ENCODE peak calls at places on chromosomes 12 and 14, in five cellular contexts. One of them, this sample, is unnamed.

GRCh38 chr14:76267322-76268012 is 108.5 kb upstream of the ESRRB start:
- DNase-seq in A549: no peak
- DNase-seq in pancreas: peak
- DNase-seq in heart right ventricle: peak
- DNase-seq in psoas muscle: peak
- DNase-seq in this sample: peak

GRCh38 chr14:55336691-55337090 is 65.5 kb downstream of the FBXO34 start:
- DNase-seq in A549: no peak
- DNase-seq in psoas muscle: no peak
- DNase-seq in pancreas: no peak
- DNase-seq in heart right ventricle: no peak
- DNase-seq in this sample: no peak

GRCh38 chr12:26318661-26319068 is 123.3 kb downstream of the SSPN start:
- DNase-seq in heart right ventricle: peak
- DNase-seq in pancreas: no peak
- DNase-seq in psoas muscle: peak
- DNase-seq in A549: no peak
- DNase-seq in this sample: peak

GRCh38 chr14:30528778-30529642 is 29.9 kb upstream of the G2E3 start:
- DNase-seq in heart right ventricle: no peak
- DNase-seq in A549: no peak
- DNase-seq in psoas muscle: peak
- DNase-seq in pancreas: no peak
- DNase-seq in this sample: no peak

GRCh38 chr12:11968041-11968383 is 102.7 kb upstream of the BCL2L14 start:
- DNase-seq in A549: no peak
- DNase-seq in heart right ventricle: no peak
- DNase-seq in pancreas: no peak
- DNase-seq in psoas muscle: no peak
- DNase-seq in this sample: no peak

GRCh38 chr14:97917169-97917568 is 1120.0 kb downstream of the VRK1 start:
- DNase-seq in psoas muscle: no peak
- DNase-seq in A549: no peak
- DNase-seq in heart right ventricle: no peak
- DNase-seq in pancreas: no peak
- DNase-seq in this sample: no peak

GRCh38 chr12:46560874-46561273 is 188.3 kb upstream of the SLC38A2 start:
- DNase-seq in heart right ventricle: no peak
- DNase-seq in A549: no peak
- DNase-seq in psoas muscle: no peak
- DNase-seq in pancreas: no peak
- DNase-seq in this sample: no peak

GRCh38 chr12:132617822-132618682 is 524 bp upstream of the P2RX2 start:
- DNase-seq in heart right ventricle: no peak
- DNase-seq in A549: no peak
- DNase-seq in psoas muscle: peak
- DNase-seq in pancreas: no peak
- DNase-seq in this sample: no peak

GRCh38 chr14:29637406-29637805 is 290.2 kb downstream of the PRKD1 start:
- DNase-seq in A549: no peak
- DNase-seq in psoas muscle: no peak
- DNase-seq in heart right ventricle: peak
- DNase-seq in pancreas: peak
- DNase-seq in this sample: no peak

GRCh38 chr14:72513994-72514659 is 379.8 kb downstream of the DPF3 start:
- DNase-seq in pancreas: no peak
- DNase-seq in A549: peak
- DNase-seq in psoas muscle: no peak
- DNase-seq in heart right ventricle: no peak
- DNase-seq in this sample: no peak

GRCh38 chr12:92912052-92912451 is 17.0 kb downstream of the EEA1 start:
- DNase-seq in heart right ventricle: no peak
- DNase-seq in A549: no peak
- DNase-seq in psoas muscle: no peak
- DNase-seq in pancreas: no peak
- DNase-seq in this sample: no peak

GRCh38 chr12:34214011-34214410 is 191.7 kb downstream of the ALG10 start:
- DNase-seq in A549: no peak
- DNase-seq in psoas muscle: no peak
- DNase-seq in heart right ventricle: no peak
- DNase-seq in pancreas: no peak
- DNase-seq in this sample: no peak

GRCh38 chr12:68912916-68913315 is 20.1 kb downstream of the CPM start:
- DNase-seq in psoas muscle: no peak
- DNase-seq in A549: no peak
- DNase-seq in pancreas: no peak
- DNase-seq in heart right ventricle: no peak
- DNase-seq in this sample: no peak

GRCh38 chr12:93174048-93174447 is 203.7 kb upstream of the NUDT4 start:
- DNase-seq in pancreas: no peak
- DNase-seq in psoas muscle: no peak
- DNase-seq in A549: no peak
- DNase-seq in heart right ventricle: peak
- DNase-seq in this sample: no peak

GRCh38 chr12:69056743-69057515 is 124.0 kb upstream of the CPM start:
- DNase-seq in heart right ventricle: no peak
- DNase-seq in A549: no peak
- DNase-seq in pancreas: no peak
- DNase-seq in psoas muscle: no peak
- DNase-seq in this sample: no peak

GRCh38 chr12:60421741-60422140 is 825.9 kb downstream of the SLC16A7 start:
- DNase-seq in heart right ventricle: no peak
- DNase-seq in pancreas: no peak
- DNase-seq in psoas muscle: no peak
- DNase-seq in A549: no peak
- DNase-seq in this sample: no peak

GRCh38 chr12:22083167-22083566 is 37.1 kb downstream of the CMAS start:
- DNase-seq in A549: no peak
- DNase-seq in pancreas: no peak
- DNase-seq in heart right ventricle: no peak
- DNase-seq in psoas muscle: no peak
- DNase-seq in this sample: no peak

GRCh38 chr12:80045594-80045993 is 53.7 kb upstream of the OTOGL start:
- DNase-seq in psoas muscle: no peak
- DNase-seq in heart right ventricle: no peak
- DNase-seq in pancreas: no peak
- DNase-seq in A549: no peak
- DNase-seq in this sample: no peak

GRCh38 chr14:85867450-85867849 is 337.5 kb downstream of the FLRT2 start:
- DNase-seq in heart right ventricle: no peak
- DNase-seq in A549: peak
- DNase-seq in psoas muscle: no peak
- DNase-seq in pancreas: no peak
- DNase-seq in this sample: no peak

GRCh38 chr14:73785336-73785833 is 66.2 kb upstream of the PTGR2 start:
- DNase-seq in psoas muscle: no peak
- DNase-seq in pancreas: no peak
- DNase-seq in A549: no peak
- DNase-seq in heart right ventricle: peak
- DNase-seq in this sample: no peak

GRCh38 chr14:94893411-94894160 is 123.7 kb upstream of the GSC start:
- DNase-seq in pancreas: no peak
- DNase-seq in psoas muscle: no peak
- DNase-seq in heart right ventricle: no peak
- DNase-seq in A549: no peak
- DNase-seq in this sample: no peak

GRCh38 chr12:50082644-50083043 is 2.5 kb upstream of the SMARCD1 start:
- DNase-seq in psoas muscle: no peak
- DNase-seq in heart right ventricle: no peak
- DNase-seq in A549: no peak
- DNase-seq in pancreas: no peak
- DNase-seq in this sample: no peak

GRCh38 chr12:12086975-12087692 is 16.4 kb downstream of the BCL2L14 start:
- DNase-seq in pancreas: no peak
- DNase-seq in psoas muscle: no peak
- DNase-seq in A549: no peak
- DNase-seq in heart right ventricle: no peak
- DNase-seq in this sample: no peak

GRCh38 chr12:117015811-117016210 is 83.4 kb downstream of the TESC start:
- DNase-seq in pancreas: no peak
- DNase-seq in A549: no peak
- DNase-seq in heart right ventricle: no peak
- DNase-seq in psoas muscle: no peak
- DNase-seq in this sample: no peak

GRCh38 chr14:103879118-103879569 is 31.8 kb upstream of the PPP1R13B start:
- DNase-seq in heart right ventricle: no peak
- DNase-seq in pancreas: no peak
- DNase-seq in psoas muscle: no peak
- DNase-seq in A549: no peak
- DNase-seq in this sample: no peak

GRCh38 chr12:52423661-52424503 is 10.3 kb downstream of the KRT75 start:
- DNase-seq in heart right ventricle: no peak
- DNase-seq in pancreas: no peak
- DNase-seq in A549: no peak
- DNase-seq in psoas muscle: no peak
- DNase-seq in this sample: no peak

GRCh38 chr12:52426034-52426433 is 8.1 kb downstream of the KRT75 start:
- DNase-seq in pancreas: no peak
- DNase-seq in psoas muscle: no peak
- DNase-seq in A549: no peak
- DNase-seq in heart right ventricle: no peak
- DNase-seq in this sample: no peak

GRCh38 chr12:52428121-52428520 is 6.0 kb downstream of the KRT75 start:
- DNase-seq in A549: no peak
- DNase-seq in heart right ventricle: no peak
- DNase-seq in psoas muscle: no peak
- DNase-seq in pancreas: no peak
- DNase-seq in this sample: no peak

GRCh38 chr12:52425466-52425865 is 8.7 kb downstream of the KRT75 start:
- DNase-seq in pancreas: no peak
- DNase-seq in A549: no peak
- DNase-seq in heart right ventricle: no peak
- DNase-seq in psoas muscle: no peak
- DNase-seq in this sample: no peak

GRCh38 chr12:52427083-52427482 is 7.1 kb downstream of the KRT75 start:
- DNase-seq in pancreas: no peak
- DNase-seq in psoas muscle: no peak
- DNase-seq in A549: no peak
- DNase-seq in heart right ventricle: no peak
- DNase-seq in this sample: no peak
- H3K4me3 ChIP-seq in pancreas: no peak
- H3K4me3 ChIP-seq in psoas muscle: no peak
- H3K4me3 ChIP-seq in A549: no peak
- H3K4me3 ChIP-seq in heart right ventricle: no peak
- H3K4me3 ChIP-seq in this sample: no peak

DNA sequence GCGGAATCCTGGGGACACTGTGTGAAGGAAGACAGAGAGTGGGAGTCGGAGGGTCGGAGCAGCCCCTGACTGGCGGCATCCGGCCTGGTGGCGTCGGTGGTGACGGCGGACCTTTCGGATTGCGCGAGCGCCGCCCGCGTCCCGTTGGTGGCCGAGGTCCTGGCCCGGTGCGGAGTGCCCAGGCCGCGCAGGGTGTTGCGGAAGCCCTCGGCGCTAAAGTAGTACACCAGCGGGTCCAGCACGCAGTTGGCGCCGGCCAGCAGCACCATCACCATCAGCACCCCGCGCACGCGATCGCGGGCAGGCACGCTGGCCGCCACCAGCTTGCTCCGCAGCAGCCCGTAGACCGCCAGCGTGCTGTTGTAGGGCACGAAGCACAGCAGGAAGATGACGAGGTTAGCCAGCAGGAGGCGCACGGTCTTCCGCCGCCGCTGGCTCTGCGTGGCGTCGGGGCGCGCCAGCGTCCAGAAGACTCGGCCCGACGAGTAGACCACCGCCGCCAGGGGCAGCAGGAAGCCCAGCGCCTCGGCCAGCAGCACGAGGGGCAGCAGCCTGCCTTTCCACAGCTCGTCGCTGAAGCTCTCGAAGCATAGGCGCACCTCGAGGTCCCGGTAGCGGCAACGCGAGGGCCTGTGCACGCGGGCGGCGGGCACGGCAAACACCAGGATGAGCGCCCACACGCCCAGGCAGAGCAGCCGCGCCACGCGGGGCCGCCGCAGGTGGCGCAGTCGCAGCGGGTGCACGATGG is 13.1 kb upstream of the CHD4 start:
- DNase-seq in heart right ventricle: no peak
- DNase-seq in psoas muscle: peak
- DNase-seq in pancreas: peak
- DNase-seq in A549: no peak
- DNase-seq in this sample: no peak
- H3K4me3 ChIP-seq in heart right ventricle: peak
- H3K4me3 ChIP-seq in psoas muscle: peak
- H3K4me3 ChIP-seq in pancreas: peak
- H3K4me3 ChIP-seq in A549: no peak
- H3K4me3 ChIP-seq in this sample: peak

DNA sequence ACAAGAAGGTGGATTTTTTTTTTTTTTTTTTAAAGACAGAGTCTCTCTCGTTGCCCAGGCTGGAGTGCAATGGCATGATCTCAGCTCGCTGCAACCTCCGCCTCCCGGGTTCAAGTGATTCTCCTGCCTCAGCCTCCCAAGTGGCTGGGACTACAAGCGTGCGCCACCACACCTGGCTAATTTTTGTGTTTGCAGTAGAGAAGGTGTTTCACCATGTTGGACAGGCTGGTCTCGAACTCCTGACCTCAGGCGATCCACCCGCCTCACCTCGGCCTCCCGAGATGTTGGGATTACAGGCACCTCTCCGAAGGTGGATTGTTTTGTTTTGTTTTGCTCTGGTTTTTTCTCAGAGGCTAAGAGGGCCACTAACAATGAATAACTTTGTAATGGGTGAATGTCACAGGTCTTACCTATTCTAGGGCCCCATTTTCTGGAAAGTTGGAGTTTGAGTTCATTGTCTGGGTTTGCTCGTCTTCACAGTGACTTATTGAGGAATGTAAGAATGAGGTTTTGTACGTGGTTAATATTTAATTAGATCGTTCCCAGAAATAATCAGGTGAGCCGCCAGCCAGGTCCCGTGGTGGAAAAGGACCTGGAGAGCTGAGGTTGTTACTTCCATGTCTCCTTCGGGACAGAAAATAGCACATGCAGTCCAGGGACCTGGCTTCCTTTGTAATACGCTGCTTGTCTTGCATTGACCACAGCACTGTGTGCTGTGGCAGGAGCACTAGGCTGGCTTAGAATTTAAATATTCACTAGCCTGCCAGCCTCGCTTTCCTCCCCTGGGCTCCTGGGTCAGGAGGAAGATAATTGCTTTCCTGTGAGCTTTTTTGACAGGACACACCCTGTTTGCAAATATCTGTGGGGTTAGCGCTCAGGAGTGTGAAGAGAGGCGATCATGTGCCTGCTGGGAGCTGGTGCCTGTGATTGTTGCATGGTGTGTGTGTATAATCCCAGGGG is 2.3 kb downstream of the HIP1R start:
- DNase-seq in pancreas: peak
- DNase-seq in psoas muscle: no peak
- DNase-seq in A549: no peak
- DNase-seq in heart right ventricle: no peak
- DNase-seq in this sample: no peak
- H3K4me3 ChIP-seq in pancreas: peak
- H3K4me3 ChIP-seq in psoas muscle: no peak
- H3K4me3 ChIP-seq in A549: no peak
- H3K4me3 ChIP-seq in heart right ventricle: no peak
- H3K4me3 ChIP-seq in this sample: no peak

GRCh38 chr14:24483604-24484252 is 24.3 kb downstream of the CMA1 start:
- DNase-seq in heart right ventricle: no peak
- DNase-seq in psoas muscle: no peak
- DNase-seq in pancreas: no peak
- DNase-seq in A549: no peak
- DNase-seq in this sample: no peak

GRCh38 chr14:24481622-24482324 is 26.3 kb downstream of the CMA1 start:
- DNase-seq in psoas muscle: no peak
- DNase-seq in A549: peak
- DNase-seq in pancreas: peak
- DNase-seq in heart right ventricle: no peak
- DNase-seq in this sample: peak
- H3K4me3 ChIP-seq in psoas muscle: no peak
- H3K4me3 ChIP-seq in A549: no peak
- H3K4me3 ChIP-seq in pancreas: no peak
- H3K4me3 ChIP-seq in heart right ventricle: no peak
- H3K4me3 ChIP-seq in this sample: no peak